ENCODE peak calls at places on chromosomes 13 and 19, in eight cellular contexts. X is RWPE2; J is NCI-H187; E is activated gamma-delta T cell treated with Interleukin-2 at 50 U/mL for 16 hours; N is LHCN-M2; P is cardiac fibroblast; T is RCC 7860; B is activated naive CD4-positive, alpha-beta T cell treated with Interleukin-2 at 50 U/mL for 16 hours. R is an unnamed sample.

GRCh38 chr13:75271851-75272250 is 210.1 kb downstream of the TBC1D4 start:
- DNase-seq in X (no peak), J (no peak), E (no peak), N (peak; percentile 22), P (peak; percentile 44), T (no peak), B (no peak), R (no peak)

GRCh38 chr19:42272535-42272897 is 3.5 kb downstream of the CIC start:
- DNase-seq in X (peak; percentile 45), J (no peak), E (no peak), N (no peak), P (no peak), T (no peak), B (no peak), R (no peak)

GRCh38 chr19:38648789-38649304 is 1.4 kb downstream of the ACTN4 start:
- DNase-seq in X (no peak), J (no peak), E (no peak), N (no peak), P (no peak), T (no peak), B (no peak), R (no peak)

GRCh38 chr13:51759240-51759639 is 44.7 kb downstream of the DHRS12 start:
- DNase-seq in X (no peak), J (no peak), E (no peak), N (no peak), P (no peak), T (no peak), B (no peak), R (no peak)

GRCh38 chr13:70375718-70376117 is 267.5 kb upstream of the KLHL1 start:
- DNase-seq in X (no peak), J (no peak), E (no peak), N (no peak), P (no peak), T (no peak), B (no peak), R (no peak)

GRCh38 chr19:39971380-39971841 is 446 bp downstream of the PSMC4 start:
- DNase-seq in X (no peak), J (no peak), E (no peak), N (no peak), P (no peak), T (no peak), B (no peak), R (no peak)

GRCh38 chr13:112619730-112620639 is 32.0 kb upstream of the TUBGCP3 start:
- DNase-seq in X (no peak), J (peak; percentile 91), E (no peak), N (peak; percentile 22), P (peak; percentile 41), T (no peak), B (no peak), R (no peak)

GRCh38 chr13:80359459-80360297 is 18.8 kb upstream of the SPRY2 start:
- DNase-seq in X (no peak), J (no peak), E (no peak), N (peak; percentile 57), P (peak; percentile 33), T (no peak), B (no peak), R (no peak)

GRCh38 chr13:36192166-36192565 is 22.2 kb downstream of the SOHLH2 start:
- DNase-seq in X (no peak), J (no peak), E (no peak), N (peak; percentile 99), P (peak; percentile 23), T (no peak), B (no peak), R (no peak)

GRCh38 chr13:29428310-29428991 is 167.0 kb downstream of the SLC7A1 start:
- DNase-seq in X (no peak), J (peak; percentile 32), E (no peak), N (peak; percentile 13), P (peak; percentile 14), T (no peak), B (no peak), R (no peak)

GRCh38 chr13:26978081-26978860 is 193.3 kb downstream of the USP12 start:
- DNase-seq in X (no peak), J (no peak), E (no peak), N (no peak), P (no peak), T (peak; percentile 67), B (no peak), R (no peak)

GRCh38 chr19:47514151-47514868 is 553 bp downstream of the NAPA start:
- DNase-seq in X (no peak), J (no peak), E (no peak), N (no peak), P (no peak), T (no peak), B (no peak), R (no peak)

GRCh38 chr13:112990783-112991182 is 21.8 kb downstream of the MCF2L start:
- DNase-seq in X (no peak), J (peak; percentile 94), E (no peak), N (no peak), P (no peak), T (no peak), B (no peak), R (no peak)

GRCh38 chr19:57689750-57690149 is 8.0 kb downstream of the ZNF551 start:
- DNase-seq in X (no peak), J (no peak), E (no peak), N (no peak), P (no peak), T (no peak), B (no peak), R (no peak)

GRCh38 chr13:113151745-113152707 is 6.4 kb upstream of the PROZ start:
- DNase-seq in X (no peak), J (no peak), E (no peak), N (no peak), P (peak; percentile 43), T (no peak), B (no peak), R (peak; percentile 18)

GRCh38 chr19:1794424-1795185 is 17.5 kb downstream of the ATP8B3 start:
- DNase-seq in X (no peak), J (no peak), E (no peak), N (no peak), P (no peak), T (no peak), B (no peak), R (no peak)

GRCh38 chr19:45917421-45918091 is 3.0 kb upstream of the NANOS2 start:
- DNase-seq in X (no peak), J (no peak), E (no peak), N (no peak), P (no peak), T (no peak), B (no peak), R (no peak)

GRCh38 chr13:40375522-40376171 is 290.8 kb downstream of the FOXO1 start:
- DNase-seq in X (no peak), J (no peak), E (no peak), N (no peak), P (no peak), T (no peak), B (no peak), R (no peak)

GRCh38 chr13:38213307-38213706 is 136.3 kb upstream of the UFM1 start:
- DNase-seq in X (no peak), J (no peak), E (no peak), N (peak; percentile 78), P (peak; percentile 86), T (peak; percentile 65), B (no peak), R (peak; percentile 1)

GRCh38 chr13:65592757-65593156 is 1637.4 kb downstream of the PCDH9 start:
- DNase-seq in X (no peak), J (no peak), E (no peak), N (no peak), P (no peak), T (no peak), B (no peak), R (no peak)

GRCh38 chr19:40642062-40642706 is 41.0 kb downstream of the LTBP4 start:
- DNase-seq in X (no peak), J (no peak), E (no peak), N (no peak), P (no peak), T (no peak), B (no peak), R (no peak)

GRCh38 chr19:55451522-55452380 is 8.7 kb upstream of the SHISA7 start:
- DNase-seq in X (peak; percentile 62), J (no peak), E (no peak), N (no peak), P (no peak), T (no peak), B (no peak), R (no peak)

GRCh38 chr13:40391788-40392187 is 274.7 kb downstream of the FOXO1 start:
- DNase-seq in X (no peak), J (no peak), E (no peak), N (no peak), P (no peak), T (no peak), B (no peak), R (no peak)

GRCh38 chr19:46787331-46788100 is 878 bp downstream of the SLC1A5 start:
- DNase-seq in X (no peak), J (no peak), E (peak; percentile 27), N (peak; percentile 76), P (peak; percentile 74), T (peak; percentile 41), B (peak; percentile 49), R (no peak)

GRCh38 chr19:50242586-50242985 is 39.2 kb downstream of the MYH14 start:
- DNase-seq in X (no peak), J (no peak), E (no peak), N (peak; percentile 35), P (peak; percentile 12), T (no peak), B (no peak), R (peak; percentile 14)

GRCh38 chr19:405138-405965 is 3.6 kb downstream of the C2CD4C start:
- DNase-seq in X (no peak), J (no peak), E (no peak), N (no peak), P (no peak), T (no peak), B (no peak), R (no peak)

GRCh38 chr19:35375505-35376307 is 4.8 kb downstream of the GPR42 start:
- DNase-seq in X (no peak), J (no peak), E (no peak), N (no peak), P (no peak), T (no peak), B (no peak), R (no peak)

GRCh38 chr13:34346626-34347025 is 528.7 kb downstream of the RFC3 start:
- DNase-seq in X (no peak), J (no peak), E (no peak), N (no peak), P (no peak), T (no peak), B (no peak), R (peak; percentile 44)

GRCh38 chr13:24650157-24650556 is 30.1 kb upstream of the ATP12A start:
- DNase-seq in X (no peak), J (no peak), E (no peak), N (no peak), P (no peak), T (no peak), B (no peak), R (peak; percentile 73)

R was measured in AG09309.